ENCODE peak calls at places on chromosomes 11 and 22, in seven cellular contexts. W is psoas muscle, I is AG10803, K is DMS153, B is mesenchymal stem cell, F is smooth muscle cell of the brain vasculature, O is NCI-H510A treated with DMSO at 0.1 percent for 48 hours. V is an unnamed sample.

GRCh38 chr11:122656631-122657101 is 1.1 kb downstream of the UBASH3B start:
- DNase-seq in F (no peak), B (peak), W (peak), I (no peak), K (no peak), O (no peak), V (no peak)

GRCh38 chr22:48306284-48306683 is 1521.4 kb downstream of the BRD1 start:
- DNase-seq in O (no peak), K (no peak), I (no peak), F (no peak), B (no peak), W (no peak), V (no peak)

GRCh38 chr22:21855715-21856114 is 11.7 kb downstream of the MAPK1 start:
- DNase-seq in W (no peak), B (no peak), F (no peak), K (no peak), O (no peak), I (no peak), V (no peak)

GRCh38 chr11:131612576-131612975 is 242.2 kb downstream of the NTM start:
- DNase-seq in B (no peak), I (no peak), O (no peak), K (no peak), W (no peak), F (no peak), V (no peak)

GRCh38 chr11:122697636-122698167 is 42.2 kb downstream of the UBASH3B start:
- DNase-seq in B (peak), O (no peak), F (no peak), I (peak), K (no peak), W (no peak), V (no peak)

GRCh38 chr11:8082391-8083087 is 1.5 kb downstream of the TUB start:
- DNase-seq in W (no peak), B (no peak), K (no peak), F (no peak), I (peak), O (no peak), V (no peak)

GRCh38 chr11:61968758-61969390 is 1.4 kb upstream of the FTH1 start:
- DNase-seq in B (no peak), K (no peak), W (no peak), F (no peak), O (no peak), I (no peak), V (no peak)

GRCh38 chr11:62547691-62548281 is 1.2 kb upstream of the AHNAK start:
- DNase-seq in F (no peak), K (no peak), I (no peak), B (peak), W (peak), O (no peak), V (no peak)

GRCh38 chr11:68927280-68928107 is 23.8 kb downstream of the IGHMBP2 start:
- DNase-seq in F (no peak), B (no peak), I (no peak), K (no peak), O (no peak), W (no peak), V (no peak)

GRCh38 chr11:31799036-31799793 is 11.9 kb downstream of the PAX6 start:
- DNase-seq in W (no peak), B (no peak), K (no peak), F (no peak), I (no peak), O (no peak), V (no peak)

GRCh38 chr11:86511086-86511551 is 136.4 kb downstream of the CCDC81 start:
- DNase-seq in K (no peak), B (peak), W (no peak), O (no peak), I (peak), F (no peak), V (peak)

GRCh38 chr11:30561691-30562412 is 24.3 kb downstream of the MPPED2 start:
- DNase-seq in W (no peak), O (no peak), B (no peak), I (peak), F (no peak), K (no peak), V (no peak)

GRCh38 chr11:64870176-64870892 is 8.1 kb downstream of the EHD1 start:
- DNase-seq in W (peak), F (no peak), O (no peak), B (peak), K (no peak), I (peak), V (no peak)